ENCODE peak calls at places on chromosomes 13 and 19, in eight cellular contexts. Z is cardiac muscle cell, E is lower lobe of right lung, I is tibial artery, K is heart right ventricle, R is esophagus muscularis mucosa, G is lung, L is PC-9. T is an unnamed sample. For H3K36me3 and H3K9me3, the result is how much of the 10 kb centered on the place peaks cover.

GRCh38 chr19:38975214-38975860 is at the start of gene FBXO17:
- DNase-seq in Z (peak), E (peak), I (peak), K (peak), R (no peak), G (peak), L (peak), T (no peak)

GRCh38 chr13:52091473-52091872 is 37.4 kb downstream of the NEK5 start:
- DNase-seq in Z (no peak), E (no peak), I (no peak), K (no peak), R (no peak), G (no peak), L (no peak), T (no peak)

GRCh38 chr19:10543420-10544241 is at the start of gene ATG4D:
- DNase-seq in Z (peak), E (peak), I (peak), K (peak), R (peak), G (peak), L (peak), T (no peak)

GRCh38 chr19:50387176-50387867 is 3.2 kb downstream of the POLD1 start:
- DNase-seq in Z (peak), E (peak), I (no peak), K (no peak), R (no peak), G (no peak), L (no peak), T (no peak)

GRCh38 chr19:38975861-38976271 is 324 bp upstream of the FBXO17 start:
- DNase-seq in Z (peak), E (no peak), I (no peak), K (no peak), R (no peak), G (no peak), L (no peak), T (no peak)

GRCh38 chr13:51223284-51224270 is 1.4 kb downstream of the FAM124A start:
- DNase-seq in Z (no peak), E (no peak), I (no peak), K (no peak), R (no peak), G (no peak), L (no peak), T (no peak)

GRCh38 chr19:55368701-55369563 is 1.3 kb downstream of the IL11 start:
- DNase-seq in Z (peak), E (no peak), I (no peak), K (no peak), R (no peak), G (no peak), L (peak), T (no peak)

GRCh38 chr13:95676100-95676774 is 702 bp upstream of the DNAJC3 start:
- DNase-seq in Z (peak), E (peak), I (no peak), K (no peak), R (no peak), G (no peak), L (peak), T (peak)

GRCh38 chr13:97492257-97492656 is 58.3 kb downstream of the RAP2A start:
- DNase-seq in Z (no peak), E (no peak), I (no peak), K (no peak), R (no peak), G (no peak), L (no peak), T (no peak)

GRCh38 chr19:990119-990571 is 6.0 kb downstream of the WDR18 start:
- DNase-seq in Z (no peak), E (no peak), I (no peak), K (peak), R (no peak), G (no peak), L (no peak), T (no peak)

GRCh38 chr19:34985249-34986022 is 14.7 kb upstream of the GRAMD1A start:
- DNase-seq in Z (peak), E (peak), I (peak), K (peak), R (no peak), G (peak), L (no peak), T (no peak)
- TF ChIP-seq CTCF in Z (peak), E (no peak), I (no peak), K (no peak), R (no peak), G (no peak), L (no peak), T (no peak)

DNA sequence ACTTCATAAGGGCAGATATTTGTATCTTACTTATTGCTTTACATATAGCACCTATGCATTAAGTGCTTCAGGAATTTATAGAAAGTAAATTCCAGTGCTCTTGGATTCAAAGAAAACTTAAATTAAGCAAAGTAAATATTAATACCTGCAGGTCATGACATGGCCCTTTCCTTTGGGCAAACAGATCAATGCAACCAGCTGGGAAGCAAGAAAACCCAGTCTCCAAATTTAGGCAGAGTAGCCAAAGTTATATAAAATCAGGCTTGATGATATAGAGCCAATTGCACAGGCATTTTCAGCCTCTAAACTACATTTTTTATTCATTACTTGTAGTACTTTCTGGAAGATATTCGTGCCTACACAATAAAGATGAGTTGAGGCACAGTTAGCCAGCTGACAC is 16.9 kb downstream of the TGDS start:
- DNase-seq in Z (no peak), E (no peak), I (no peak), K (no peak), R (no peak), G (no peak), L (no peak), T (no peak)
- H3K36me3 ChIP-seq in Z (half or more), E (half or more), I (half or more), K (under half), R (half or more), G (under half), L (under half), T (half or more)

GRCh38 chr19:15584095-15584494 is 30.9 kb upstream of the CYP4F8 start:
- DNase-seq in Z (no peak), E (no peak), I (no peak), K (no peak), R (no peak), G (peak), L (no peak), T (no peak)
- H3K9me3 ChIP-seq in Z (under half), E (under half), I (under half), K (under half), R (under half), G (under half), L (under half), T (under half)

GRCh38 chr19:51626675-51627074 is 3.5 kb downstream of the SIGLEC5 start:
- DNase-seq in Z (no peak), E (no peak), I (no peak), K (no peak), R (no peak), G (no peak), L (no peak), T (no peak)
- TF ChIP-seq CTCF in Z (no peak), E (no peak), I (no peak), K (no peak), R (no peak), G (no peak), L (no peak), T (no peak)

GRCh38 chr19:40672573-40673299 is 17.7 kb downstream of the NUMBL start:
- DNase-seq in Z (no peak), E (no peak), I (no peak), K (no peak), R (no peak), G (no peak), L (no peak), T (no peak)
- H3K36me3 ChIP-seq in Z (under half), E (half or more), I (half or more), K (under half), R (half or more), G (under half), L (under half), T (half or more)